ENCODE peak calls at places on chromosomes 16 and 17, in nine cellular contexts. R is upper lobe of right lung, Y is fibroblast of the aortic adventitia, A is foreskin fibroblast, U is GM10248, D is AG04450, S is fibroblast of pulmonary artery, C is right atrium auricular region, G is pancreas. H is an unnamed sample.

GRCh38 chr17:2194778-2195417 is 108.7 kb downstream of the SMG6 start:
- DNase-seq in G (no peak), Y (no peak), S (peak; percentile 40), U (no peak), A (peak; percentile 52), C (no peak), D (no peak), R (no peak), H (no peak)

GRCh38 chr17:10798332-10798749 is 5.6 kb downstream of the TMEM238L start:
- DNase-seq in D (no peak), R (no peak), U (no peak), A (no peak), S (no peak), C (no peak), Y (no peak), G (no peak), H (no peak)

GRCh38 chr16:28873543-28874201 is 4.6 kb upstream of the ATP2A1 start:
- DNase-seq in G (peak; percentile 70), D (no peak), A (peak; percentile 44), R (peak; percentile 70), Y (no peak), S (peak; percentile 14), C (no peak), U (peak; percentile 74), H (peak; percentile 49)

GRCh38 chr17:67434061-67434525 is 57.0 kb downstream of the PITPNC1 start:
- DNase-seq in G (no peak), U (no peak), S (peak; percentile 77), Y (no peak), R (peak; percentile 76), C (peak; percentile 69), A (no peak), D (no peak), H (peak; percentile 57)

GRCh38 chr17:29279397-29280070 is 14.4 kb downstream of the NUFIP2 start:
- DNase-seq in R (no peak), G (no peak), S (no peak), D (no peak), A (no peak), C (no peak), U (no peak), Y (no peak), H (no peak)

GRCh38 chr17:64063766-64064224 is 43.4 kb upstream of the ICAM2 start:
- DNase-seq in U (no peak), R (peak; percentile 93), D (no peak), G (peak; percentile 87), A (peak; percentile 36), Y (no peak), C (peak; percentile 67), S (peak; percentile 67), H (peak; percentile 53)

GRCh38 chr16:52069866-52070265 is 477.1 kb downstream of the TOX3 start:
- DNase-seq in D (no peak), S (peak; percentile 24), A (no peak), R (no peak), C (no peak), G (no peak), U (no peak), Y (no peak), H (no peak)

GRCh38 chr17:30290696-30291570 is 811 bp downstream of the BLMH start:
- DNase-seq in S (peak; percentile 33), R (peak; percentile 73), U (peak; percentile 59), C (no peak), Y (peak; percentile 28), G (peak; percentile 66), D (no peak), A (peak; percentile 64), H (peak; percentile 20)

GRCh38 chr16:85935391-85935956 is 36.5 kb downstream of the IRF8 start:
- DNase-seq in U (no peak), A (no peak), S (no peak), R (no peak), G (no peak), Y (no peak), C (no peak), D (no peak), H (no peak)

GRCh38 chr16:85936761-85937343 is 37.9 kb downstream of the IRF8 start:
- DNase-seq in G (no peak), U (no peak), S (no peak), Y (no peak), D (no peak), A (peak; percentile 12), R (no peak), C (no peak), H (peak; percentile 35)

GRCh38 chr16:85931596-85932402 is 32.8 kb downstream of the IRF8 start:
- DNase-seq in Y (no peak), A (no peak), S (no peak), U (no peak), R (no peak), G (no peak), C (no peak), D (no peak), H (no peak)

GRCh38 chr16:85935957-85936760 is 37.2 kb downstream of the IRF8 start:
- DNase-seq in R (no peak), S (no peak), C (no peak), Y (no peak), U (peak; percentile 82), D (no peak), G (no peak), A (no peak), H (peak; percentile 79)

GRCh38 chr16:85934210-85934609 is 35.2 kb downstream of the IRF8 start:
- DNase-seq in C (no peak), A (no peak), Y (no peak), D (no peak), U (no peak), S (no peak), G (no peak), R (no peak), H (no peak)
- TF ChIP-seq CTCF in C (no peak), A (no peak), Y (no peak), D (no peak), U (no peak), S (no peak), G (no peak), R (no peak), H (no peak)

DNA sequence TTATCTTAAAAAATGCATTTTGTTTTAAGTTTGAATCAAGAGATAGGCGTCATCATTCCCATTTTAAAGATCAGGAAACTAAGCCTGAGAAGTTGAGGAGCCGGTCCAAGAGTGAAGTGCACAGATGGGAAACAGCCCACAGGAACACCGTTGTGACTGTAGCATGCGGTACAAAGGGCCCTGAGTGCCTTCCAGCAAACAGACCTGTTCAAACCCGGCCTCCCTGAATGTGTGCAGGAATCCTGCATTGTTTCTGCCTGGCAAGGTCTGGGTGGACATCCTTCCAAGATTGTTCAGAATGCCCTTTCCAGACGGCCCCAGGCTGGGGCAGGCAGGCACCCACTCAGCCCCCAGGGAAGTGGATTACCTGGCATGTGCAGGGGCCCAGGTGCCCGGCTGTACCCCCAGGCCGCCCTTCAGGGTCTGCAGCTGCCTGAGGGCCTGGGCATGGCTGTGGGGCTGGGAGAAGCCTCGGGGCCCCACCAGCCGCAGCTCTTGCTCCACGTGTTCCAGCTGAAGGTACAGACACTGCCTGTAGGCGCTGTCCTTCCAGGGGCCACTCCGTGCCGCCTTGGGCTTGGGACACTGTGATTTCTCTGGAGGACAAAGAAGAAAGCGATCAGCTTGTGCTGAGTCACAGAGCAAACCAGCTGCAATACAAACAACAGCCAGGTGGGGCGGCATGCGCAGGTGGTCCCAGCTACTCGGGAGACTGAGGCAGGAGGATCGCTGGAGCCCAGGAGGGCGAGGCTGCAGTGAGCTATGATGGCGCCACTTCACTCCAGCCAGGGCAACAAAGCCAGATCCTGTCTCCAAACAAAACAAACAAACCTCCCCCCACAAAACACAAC is 45.0 kb upstream of the GCSH start:
- DNase-seq in Y (no peak), G (no peak), A (no peak), R (no peak), D (no peak), S (no peak), C (no peak), U (no peak), H (no peak)
- TF ChIP-seq CTCF in Y (peak; percentile 18), G (no peak), A (no peak), R (no peak), D (peak; percentile 26), S (no peak), C (peak; percentile 13), U (no peak), H (no peak)

GRCh38 chr17:3335876-3336275 is 37.7 kb upstream of the OR3A1 start:
- DNase-seq in A (no peak), D (no peak), R (no peak), C (no peak), Y (no peak), U (no peak), G (no peak), S (no peak), H (no peak)
- TF ChIP-seq CTCF in A (no peak), D (no peak), R (peak; percentile 8), C (peak; percentile 35), Y (no peak), U (no peak), G (no peak), S (no peak), H (no peak)

GRCh38 chr16:67399749-67400704 is 6.7 kb upstream of the TPPP3 start:
- DNase-seq in A (no peak), U (peak; percentile 22), C (no peak), S (no peak), R (no peak), D (no peak), G (peak; percentile 66), Y (no peak), H (no peak)
- TF ChIP-seq CTCF in A (no peak), U (no peak), C (peak; percentile 8), S (no peak), R (no peak), D (no peak), G (no peak), Y (no peak), H (peak; percentile 18)

DNA sequence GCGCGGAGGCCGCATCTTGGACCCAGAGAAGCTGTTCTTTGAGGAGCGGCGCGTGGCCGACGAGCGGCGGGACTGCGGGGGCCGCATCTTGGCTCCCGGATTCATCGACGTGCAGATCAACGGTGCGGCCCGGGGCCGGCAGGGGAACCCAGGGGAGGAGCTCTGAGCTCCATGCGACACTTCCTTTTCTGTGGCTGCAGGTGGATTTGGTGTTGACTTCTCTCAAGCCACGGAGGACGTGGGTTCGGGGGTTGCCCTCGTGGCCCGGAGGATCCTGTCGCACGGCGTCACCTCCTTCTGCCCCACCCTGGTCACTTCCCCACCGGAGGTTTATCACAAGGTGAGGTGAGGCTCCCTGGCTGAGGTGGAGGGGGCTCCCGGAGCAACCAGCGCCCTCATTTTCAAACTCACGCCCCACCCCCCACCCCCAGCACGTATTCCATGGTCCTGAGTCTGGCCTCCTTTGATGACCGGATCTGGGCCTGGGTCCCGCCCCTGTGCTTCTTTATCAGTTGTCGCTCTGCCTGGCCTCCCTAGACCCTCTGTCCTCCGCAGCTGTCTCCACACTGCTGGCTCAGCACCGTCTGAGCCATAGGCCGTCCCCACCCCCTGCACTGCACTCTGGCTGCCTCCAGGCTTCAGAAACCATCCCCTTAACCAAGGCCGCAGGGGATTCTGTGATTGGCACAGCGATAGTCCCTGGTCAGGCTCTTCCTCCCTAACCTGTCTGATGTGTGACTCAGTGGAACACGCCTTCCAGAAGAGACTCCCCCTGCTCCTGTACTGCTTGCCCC is 810 bp downstream of the AMDHD2 start:
- DNase-seq in S (no peak), U (peak; percentile 58), D (no peak), G (peak; percentile 78), A (peak; percentile 42), Y (no peak), C (no peak), R (peak; percentile 76), H (peak; percentile 60)
- TF ChIP-seq CTCF in S (no peak), U (no peak), D (no peak), G (no peak), A (no peak), Y (peak; percentile 19), C (no peak), R (no peak), H (no peak)